ENCODE peak calls at places on chromosomes 6 and 20, in eight cellular contexts. Y is WTC11, C is lower leg skin, M is HFFc6, H is heart right ventricle, S is GM23338, N is fibroblast of mammary gland, K is Calu3. A is an unnamed sample.

GRCh38 chr6:156190270-156190669 is 586.9 kb upstream of the ARID1B start:
- DNase-seq in Y (no peak), C (no peak), M (no peak), H (no peak), S (no peak), N (no peak), K (no peak), A (no peak)

GRCh38 chr6:15510536-15511247 is 152.1 kb downstream of the DTNBP1 start:
- DNase-seq in Y (no peak), C (no peak), M (no peak), H (no peak), S (no peak), N (peak), K (no peak), A (no peak)

GRCh38 chr20:45337367-45338120 is 10.7 kb downstream of the SDC4 start:
- DNase-seq in Y (no peak), C (no peak), M (peak), H (peak), S (no peak), N (peak), K (peak), A (no peak)

GRCh38 chr6:148414836-148415235 is 72.2 kb downstream of the SASH1 start:
- DNase-seq in Y (no peak), C (no peak), M (peak), H (no peak), S (no peak), N (peak), K (no peak), A (no peak)

GRCh38 chr6:170445984-170446383 is 107.1 kb downstream of the PSMB1 start:
- DNase-seq in Y (no peak), C (no peak), M (no peak), H (no peak), S (no peak), N (no peak), K (no peak), A (no peak)

GRCh38 chr6:71403422-71404134 is 115.0 kb downstream of the OGFRL1 start:
- DNase-seq in Y (no peak), C (no peak), M (no peak), H (no peak), S (peak), N (no peak), K (no peak), A (no peak)

GRCh38 chr6:43636312-43636667 is 650 bp downstream of the MAD2L1BP start:
- DNase-seq in Y (no peak), C (no peak), M (no peak), H (no peak), S (peak), N (peak), K (no peak), A (no peak)

GRCh38 chr6:132461958-132462357 is 51.0 kb downstream of the STX7 start:
- DNase-seq in Y (no peak), C (no peak), M (no peak), H (no peak), S (no peak), N (no peak), K (peak), A (no peak)

GRCh38 chr6:156423829-156424228 is 353.3 kb upstream of the ARID1B start:
- DNase-seq in Y (no peak), C (no peak), M (no peak), H (no peak), S (no peak), N (no peak), K (no peak), A (no peak)

GRCh38 chr6:97437087-97437486 is 154.1 kb upstream of the MMS22L start:
- DNase-seq in Y (no peak), C (no peak), M (peak), H (no peak), S (peak), N (peak), K (no peak), A (no peak)

GRCh38 chr6:164303092-164304007 is 888.8 kb downstream of the QKI start:
- DNase-seq in Y (no peak), C (peak), M (no peak), H (peak), S (no peak), N (peak), K (no peak), A (no peak)

GRCh38 chr6:13992417-13993055 is 67.8 kb downstream of the RNF182 start:
- DNase-seq in Y (no peak), C (no peak), M (peak), H (no peak), S (no peak), N (peak), K (no peak), A (no peak)

GRCh38 chr6:80185492-80185891 is 79.0 kb downstream of the BCKDHB start:
- DNase-seq in Y (no peak), C (no peak), M (no peak), H (no peak), S (no peak), N (no peak), K (no peak), A (no peak)

GRCh38 chr6:156057869-156058268 is 602.2 kb upstream of the NOX3 start:
- DNase-seq in Y (no peak), C (no peak), M (no peak), H (no peak), S (no peak), N (no peak), K (no peak), A (no peak)

GRCh38 chr20:9837634-9838033 is 1.2 kb downstream of the PAK5 start:
- DNase-seq in Y (no peak), C (no peak), M (no peak), H (no peak), S (no peak), N (no peak), K (no peak), A (no peak)

GRCh38 chr20:41329435-41330342 is 10.9 kb upstream of the LPIN3 start:
- DNase-seq in Y (no peak), C (peak), M (peak), H (peak), S (no peak), N (peak), K (peak), A (no peak)

GRCh38 chr20:45293041-45294002 is 13.3 kb upstream of the RBPJL start:
- DNase-seq in Y (peak), C (peak), M (peak), H (peak), S (peak), N (peak), K (peak), A (peak)

GRCh38 chr6:95094751-95095150 is 482.6 kb upstream of the MANEA start:
- DNase-seq in Y (no peak), C (no peak), M (peak), H (no peak), S (no peak), N (peak), K (no peak), A (no peak)

GRCh38 chr6:148343383-148343782 is 745 bp downstream of the SASH1 start:
- DNase-seq in Y (no peak), C (no peak), M (peak), H (no peak), S (no peak), N (no peak), K (no peak), A (no peak)

GRCh38 chr6:157273756-157274088 is 49.6 kb downstream of the TMEM242 start:
- DNase-seq in Y (peak), C (no peak), M (no peak), H (peak), S (peak), N (no peak), K (peak), A (peak)

GRCh38 chr6:10800810-10801209 is 37.5 kb downstream of the MAK start:
- DNase-seq in Y (no peak), C (no peak), M (peak), H (no peak), S (no peak), N (peak), K (peak), A (no peak)

GRCh38 chr6:150098155-150098554 is 29.2 kb upstream of the ULBP3 start:
- DNase-seq in Y (no peak), C (no peak), M (no peak), H (no peak), S (no peak), N (no peak), K (no peak), A (no peak)

GRCh38 chr6:15148356-15149058 is 97.4 kb upstream of the JARID2 start:
- DNase-seq in Y (no peak), C (no peak), M (peak), H (no peak), S (peak), N (peak), K (peak), A (peak)

GRCh38 chr20:42179768-42180167 is 561.6 kb upstream of the CHD6 start:
- DNase-seq in Y (peak), C (no peak), M (no peak), H (no peak), S (peak), N (peak), K (no peak), A (peak)

GRCh38 chr20:34532751-34533150 is 16.5 kb downstream of the DYNLRB1 start:
- DNase-seq in Y (no peak), C (no peak), M (no peak), H (no peak), S (no peak), N (no peak), K (no peak), A (no peak)

GRCh38 chr6:139290787-139291294 is 957 bp downstream of the TXLNB start:
- DNase-seq in Y (no peak), C (peak), M (peak), H (no peak), S (no peak), N (peak), K (no peak), A (no peak)

GRCh38 chr20:16479666-16480065 is 93.6 kb downstream of the KIF16B start:
- DNase-seq in Y (no peak), C (no peak), M (no peak), H (no peak), S (no peak), N (no peak), K (no peak), A (no peak)

GRCh38 chr20:40980106-40980827 is 48.4 kb upstream of the TOP1 start:
- DNase-seq in Y (no peak), C (no peak), M (no peak), H (no peak), S (no peak), N (peak), K (no peak), A (no peak)

GRCh38 chr20:34995696-34996095 is 40.0 kb downstream of the MYH7B start:
- DNase-seq in Y (no peak), C (no peak), M (no peak), H (no peak), S (no peak), N (no peak), K (no peak), A (no peak)

GRCh38 chr6:73631849-73632248 is 21.9 kb downstream of the SLC17A5 start:
- DNase-seq in Y (no peak), C (no peak), M (peak), H (no peak), S (no peak), N (peak), K (no peak), A (no peak)

GRCh38 chr20:2109425-2110210 is 8.0 kb downstream of the STK35 start:
- DNase-seq in Y (no peak), C (no peak), M (no peak), H (peak), S (no peak), N (peak), K (no peak), A (no peak)

GRCh38 chr6:128209771-128210170 is 308.9 kb upstream of the THEMIS start:
- DNase-seq in Y (no peak), C (no peak), M (peak), H (no peak), S (no peak), N (peak), K (peak), A (no peak)

GRCh38 chr6:164034602-164035140 is 620.2 kb downstream of the QKI start:
- DNase-seq in Y (no peak), C (no peak), M (no peak), H (no peak), S (no peak), N (no peak), K (no peak), A (no peak)

GRCh38 chr6:37493047-37493995 is 6.4 kb downstream of the CCDC167 start:
- DNase-seq in Y (no peak), C (no peak), M (no peak), H (no peak), S (peak), N (no peak), K (no peak), A (no peak)

GRCh38 chr6:144786825-144787224 is 501.7 kb downstream of the UTRN start:
- DNase-seq in Y (no peak), C (no peak), M (no peak), H (no peak), S (no peak), N (no peak), K (no peak), A (no peak)

GRCh38 chr6:40893021-40893420 is 146.0 kb downstream of the UNC5CL start:
- DNase-seq in Y (no peak), C (no peak), M (no peak), H (no peak), S (no peak), N (no peak), K (no peak), A (no peak)

GRCh38 chr6:144744720-144745119 is 459.6 kb downstream of the UTRN start:
- DNase-seq in Y (no peak), C (no peak), M (no peak), H (no peak), S (peak), N (no peak), K (no peak), A (no peak)

GRCh38 chr20:24102290-24102689 is 113.7 kb upstream of the GGTLC1 start:
- DNase-seq in Y (peak), C (no peak), M (no peak), H (no peak), S (peak), N (peak), K (peak), A (no peak)
- TF ChIP-seq CTCF in Y (peak), C (no peak), M (peak), H (peak), S (peak), N (no peak), K (no peak), A (peak)

GRCh38 chr6:33049323-33049722 is 24.1 kb downstream of the HLA-DPA1 start:
- DNase-seq in Y (no peak), C (no peak), M (no peak), H (no peak), S (peak), N (peak), K (no peak), A (no peak)
- TF ChIP-seq CTCF in Y (peak), C (no peak), M (peak), H (peak), S (peak), N (peak), K (no peak), A (no peak)

DNA sequence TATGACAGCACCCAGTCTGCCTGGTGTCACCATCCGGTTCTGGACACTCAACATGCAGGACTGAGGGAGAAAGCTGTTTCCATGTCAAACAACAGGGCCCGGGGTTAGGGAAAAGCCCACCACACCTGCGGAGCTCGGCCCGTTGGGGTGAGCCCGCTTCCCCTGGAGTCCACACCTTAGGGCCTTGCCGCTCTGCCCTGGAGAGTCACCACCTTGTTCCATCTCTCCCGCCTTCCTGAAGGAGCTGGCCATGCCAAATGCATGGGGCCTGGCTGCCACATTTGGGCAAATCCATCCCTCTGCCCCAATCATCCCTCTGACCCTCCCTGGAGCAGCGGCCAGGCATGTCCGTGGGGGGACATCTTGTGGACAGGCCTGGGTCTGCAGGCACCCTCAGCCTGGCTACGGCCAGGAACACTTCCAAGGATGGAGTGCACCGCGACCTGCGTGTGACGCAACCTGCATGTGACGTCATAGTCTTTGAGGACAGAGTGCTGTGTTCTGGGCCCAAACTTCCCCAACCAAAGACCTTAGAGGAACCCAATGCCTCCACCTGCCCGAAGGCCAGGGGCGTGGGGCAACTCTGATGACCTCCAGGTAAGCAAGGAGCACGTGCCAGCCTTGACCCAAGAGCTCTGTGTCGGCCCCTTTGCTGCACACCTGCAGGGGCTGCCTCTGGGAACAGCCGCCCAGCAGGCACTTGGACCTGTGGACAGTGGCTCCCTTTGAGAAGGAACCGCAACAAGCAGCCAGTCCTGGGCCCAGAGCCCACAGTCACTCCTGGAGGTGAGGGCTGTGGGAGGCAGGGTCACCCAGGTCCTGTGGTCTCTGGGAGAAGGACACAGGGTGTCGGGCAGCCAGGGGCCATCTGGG is 1.7 kb downstream of the CABLES2 start:
- DNase-seq in Y (peak), C (no peak), M (peak), H (peak), S (peak), N (peak), K (peak), A (peak)
- TF ChIP-seq CTCF in Y (peak), C (no peak), M (peak), H (peak), S (peak), N (peak), K (peak), A (peak)

GRCh38 chr6:36028088-36028886 is 679 bp downstream of the MAPK14 start:
- DNase-seq in Y (peak), C (peak), M (peak), H (peak), S (peak), N (peak), K (peak), A (peak)
- TF ChIP-seq CTCF in Y (no peak), C (no peak), M (no peak), H (no peak), S (no peak), N (no peak), K (no peak), A (no peak)

DNA sequence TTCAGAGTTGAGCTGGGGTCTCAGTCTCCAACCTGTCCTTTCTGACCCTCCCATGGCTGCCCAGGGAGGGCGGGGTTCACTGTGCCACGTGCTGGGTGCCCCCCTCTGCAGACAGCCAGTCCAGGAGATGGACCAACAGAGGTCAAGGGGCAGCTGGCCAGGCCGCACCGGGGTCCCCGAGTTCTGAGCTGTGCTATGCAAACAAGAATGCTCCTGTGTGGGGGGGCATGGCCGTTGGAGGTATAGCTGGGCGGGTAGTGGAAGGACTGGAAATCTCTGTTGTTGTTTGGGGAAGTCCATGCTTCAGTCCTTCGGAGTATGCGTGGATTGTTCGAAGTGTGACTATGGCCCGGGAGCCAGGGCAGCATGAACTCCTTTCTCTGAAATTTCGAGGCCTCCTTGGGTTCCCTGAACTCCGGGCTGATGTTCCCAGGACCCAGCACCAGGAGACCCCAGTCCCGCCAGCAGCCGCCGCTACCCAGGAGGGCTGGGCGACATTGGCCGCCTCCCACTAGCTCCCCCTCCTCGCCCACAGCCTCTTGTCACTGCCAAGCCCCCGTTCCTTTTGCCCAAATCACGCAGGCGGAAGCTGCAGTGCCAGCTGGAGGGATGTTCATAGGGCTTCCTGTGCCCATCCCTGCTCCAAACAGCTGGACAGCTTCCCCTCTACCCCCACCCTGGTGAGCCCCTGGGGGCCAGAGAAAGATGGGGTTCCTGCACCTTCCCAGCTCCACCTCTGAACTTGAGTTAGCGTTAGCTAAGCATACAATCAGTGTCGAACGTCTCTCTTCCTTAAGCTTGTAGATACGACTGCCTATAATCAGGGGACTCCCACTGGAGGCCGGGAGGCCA is 126.6 kb downstream of the TAF4 start:
- DNase-seq in Y (peak), C (no peak), M (no peak), H (peak), S (no peak), N (no peak), K (no peak), A (no peak)
- TF ChIP-seq CTCF in Y (no peak), C (no peak), M (no peak), H (no peak), S (no peak), N (no peak), K (no peak), A (no peak)

GRCh38 chr20:25863536-25864325 is 167.1 kb upstream of the ZNF337 start:
- DNase-seq in Y (no peak), C (no peak), M (no peak), H (no peak), S (peak), N (no peak), K (no peak), A (no peak)
- TF ChIP-seq CTCF in Y (no peak), C (no peak), M (no peak), H (no peak), S (no peak), N (no peak), K (no peak), A (no peak)

DNA sequence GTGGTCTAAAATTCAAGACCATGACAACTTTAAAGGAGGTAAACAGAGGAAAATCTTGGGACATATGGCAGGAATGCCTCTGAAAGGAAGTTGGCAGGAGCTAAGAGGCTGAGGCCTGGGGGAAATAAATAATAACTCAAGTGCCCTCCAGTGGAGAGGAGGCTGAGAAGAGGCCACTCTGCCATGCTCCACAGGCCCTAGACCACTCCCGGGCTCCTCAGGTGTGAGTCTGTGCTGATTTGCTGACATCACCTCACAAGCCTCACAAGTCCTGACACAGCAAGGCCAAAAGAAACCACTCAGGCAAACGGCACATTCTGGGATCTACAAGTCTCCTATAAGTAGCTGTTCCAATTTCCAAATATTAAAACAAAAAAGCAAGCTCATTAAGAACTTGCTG is 91.0 kb upstream of the RIPOR2 start:
- DNase-seq in Y (no peak), C (no peak), M (no peak), H (no peak), S (no peak), N (no peak), K (no peak), A (no peak)
- TF ChIP-seq CTCF in Y (no peak), C (no peak), M (no peak), H (no peak), S (no peak), N (no peak), K (no peak), A (no peak)

DNA sequence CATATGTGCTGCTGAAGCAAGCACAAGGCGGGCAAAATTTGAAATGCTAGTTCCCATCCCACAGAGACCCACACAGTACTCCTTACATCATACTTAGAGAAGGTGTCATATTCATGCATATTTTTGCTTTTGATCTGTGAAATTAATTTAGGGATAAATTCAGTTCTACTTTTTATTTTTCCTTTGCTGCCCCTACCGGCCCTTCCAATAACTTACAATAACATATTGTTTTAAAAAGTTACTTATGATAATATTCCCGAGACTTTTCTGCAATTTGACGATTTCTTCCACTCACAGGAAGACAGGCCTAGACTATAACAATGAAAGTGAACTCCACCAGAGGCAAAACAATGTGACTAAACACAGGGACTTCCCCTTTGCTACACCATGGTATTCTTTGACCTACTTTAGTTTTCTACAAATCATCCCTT is 35.0 kb downstream of the SESN1 start:
- DNase-seq in Y (no peak), C (no peak), M (no peak), H (no peak), S (no peak), N (peak), K (no peak), A (no peak)
- TF ChIP-seq CTCF in Y (no peak), C (no peak), M (peak), H (peak), S (no peak), N (peak), K (peak), A (no peak)

A was measured in nephron progenitor cell.